ENCODE peak calls at places on chromosomes 7 and 10, in eight cellular contexts. K is activated CD8-positive, alpha-beta memory T cell treated with anti-CD3 and anti-CD28 coated beads for 48 hours; R is activated naive CD4-positive, alpha-beta T cell; A is CD4-positive, alpha-beta T cell; M is stimulated activated CD8-positive, alpha-beta memory T cell treated with anti-CD3 and anti-CD28 coated beads, Interleukin-12 subunit alpha, Interleukin-12 subunit beta, amount 100 ng/mL, for 1 hour; H is activated T-cell treated with anti-CD3 and anti-CD28 coated beads, Interleukin-2, amount 50 U/mL, for 72 hours; G is OCI-LY7; I is nucleus accumbens. P is an unnamed sample.

GRCh38 chr7:5545529-5545928 is 121.9 kb upstream of the TNRC18 start:
- DNase-seq in I (no peak), G (no peak), M (no peak), K (no peak), A (no peak), H (no peak), R (no peak), P (no peak)

GRCh38 chr10:79202188-79203013 is 133.6 kb downstream of the ZMIZ1 start:
- DNase-seq in M (no peak), R (no peak), I (no peak), G (peak; percentile 71), A (no peak), K (no peak), H (peak; percentile 52), P (no peak)

GRCh38 chr7:91636129-91636724 is 244.3 kb downstream of the MTERF1 start:
- DNase-seq in K (no peak), A (no peak), H (peak; percentile 1), M (no peak), I (no peak), R (no peak), G (peak; percentile 21), P (no peak)

GRCh38 chr10:129305046-129305445 is 162.0 kb upstream of the MGMT start:
- DNase-seq in I (no peak), M (no peak), K (no peak), A (no peak), H (no peak), G (no peak), R (no peak), P (no peak)

GRCh38 chr7:104923010-104923421 is 91.0 kb upstream of the KMT2E start:
- DNase-seq in K (no peak), I (no peak), G (peak; percentile 92), R (peak; percentile 18), H (peak; percentile 86), A (peak; percentile 48), M (peak; percentile 58), P (no peak)

GRCh38 chr7:151795168-151795754 is 81.7 kb downstream of the PRKAG2 start:
- DNase-seq in G (no peak), R (no peak), A (no peak), K (peak; percentile 73), H (peak; percentile 86), I (no peak), M (no peak), P (no peak)

GRCh38 chr7:50022991-50023390 is 70.1 kb downstream of the ZPBP start:
- DNase-seq in R (no peak), K (no peak), A (no peak), M (no peak), H (no peak), I (no peak), G (no peak), P (no peak)

GRCh38 chr7:11373546-11374142 is 400.0 kb downstream of the PHF14 start:
- DNase-seq in I (no peak), M (no peak), G (peak; percentile 16), R (no peak), H (no peak), A (no peak), K (no peak), P (no peak)

GRCh38 chr7:5452470-5452899 is 28.9 kb upstream of the TNRC18 start:
- DNase-seq in H (no peak), R (no peak), M (no peak), K (no peak), A (no peak), I (no peak), G (no peak), P (no peak)

GRCh38 chr10:71677261-71677660 is 42.3 kb downstream of the C10orf105 start:
- DNase-seq in A (no peak), R (no peak), K (no peak), H (no peak), G (no peak), M (no peak), I (no peak), P (no peak)

GRCh38 chr10:67665491-67665890 is 30.5 kb downstream of the CTNNA3 start:
- DNase-seq in I (peak; percentile 38), G (peak; percentile 27), K (no peak), A (no peak), M (no peak), R (no peak), H (no peak), P (no peak)

GRCh38 chr10:77983384-77984341 is 45.7 kb downstream of the POLR3A start:
- DNase-seq in G (no peak), A (no peak), R (no peak), I (no peak), K (no peak), H (no peak), M (no peak), P (no peak)

GRCh38 chr7:79317728-79318127 is 135.7 kb downstream of the MAGI2 start:
- DNase-seq in G (no peak), M (no peak), H (no peak), I (no peak), A (no peak), R (no peak), K (no peak), P (peak; percentile 40)

GRCh38 chr7:41711283-41712064 is 8.6 kb upstream of the INHBA start:
- DNase-seq in R (no peak), I (no peak), K (no peak), A (no peak), H (no peak), G (peak; percentile 12), M (no peak), P (no peak)

GRCh38 chr10:60978287-60979115 is 34.5 kb upstream of the RHOBTB1 start:
- DNase-seq in R (no peak), M (no peak), G (no peak), I (no peak), K (no peak), A (no peak), H (no peak), P (no peak)

GRCh38 chr10:126130291-126130710 is 233.9 kb downstream of the FANK1 start:
- DNase-seq in M (no peak), K (no peak), H (no peak), R (no peak), G (no peak), A (no peak), I (no peak), P (no peak)

GRCh38 chr10:86284355-86285105 is 82.1 kb downstream of the GRID1 start:
- DNase-seq in K (no peak), R (no peak), A (no peak), M (no peak), H (no peak), G (no peak), I (no peak), P (peak; percentile 21)

GRCh38 chr10:89047397-89047796 is 56.8 kb downstream of the FAS start:
- DNase-seq in M (no peak), G (no peak), H (no peak), R (no peak), I (no peak), A (no peak), K (no peak), P (no peak)

GRCh38 chr10:99834410-99834809 is 52.0 kb downstream of the ABCC2 start:
- DNase-seq in H (peak; percentile 18), M (no peak), K (no peak), G (no peak), R (no peak), A (no peak), I (no peak), P (peak; percentile 68)

GRCh38 chr7:66173856-66174255 is 31.3 kb upstream of the TPST1 start:
- DNase-seq in M (no peak), G (no peak), H (no peak), I (no peak), K (no peak), A (no peak), R (no peak), P (no peak)

GRCh38 chr7:149854611-149855367 is 16.6 kb downstream of the ZNF862 start:
- DNase-seq in K (no peak), G (peak; percentile 26), I (no peak), M (no peak), H (no peak), A (peak; percentile 31), R (no peak), P (no peak)

GRCh38 chr10:63935705-63936104 is 414.5 kb downstream of the REEP3 start:
- DNase-seq in M (no peak), K (no peak), I (no peak), A (no peak), R (no peak), G (peak; percentile 13), H (no peak), P (no peak)

GRCh38 chr10:78543749-78544446 is 510.2 kb downstream of the RPS24 start:
- DNase-seq in M (no peak), K (no peak), A (no peak), R (no peak), G (no peak), I (peak; percentile 16), H (no peak), P (no peak)

GRCh38 chr10:810351-810846 is 120.9 kb upstream of the DIP2C start:
- DNase-seq in A (no peak), I (no peak), K (no peak), R (no peak), H (no peak), G (peak; percentile 50), M (no peak), P (no peak)

GRCh38 chr7:70238171-70238575 is 639.9 kb downstream of the AUTS2 start:
- DNase-seq in I (no peak), K (no peak), R (no peak), M (no peak), G (peak; percentile 79), H (no peak), A (no peak), P (no peak)

GRCh38 chr7:2511769-2512168 is 7.8 kb upstream of the LFNG start:
- DNase-seq in R (no peak), H (no peak), G (no peak), M (no peak), I (no peak), K (no peak), A (no peak), P (no peak)

GRCh38 chr7:4931932-4932331 is 27.1 kb downstream of the MMD2 start:
- DNase-seq in A (no peak), I (peak; percentile 81), H (no peak), R (no peak), G (no peak), K (no peak), M (no peak), P (no peak)

GRCh38 chr7:26090927-26091519 is 61.0 kb upstream of the NFE2L3 start:
- DNase-seq in H (no peak), K (no peak), A (no peak), R (no peak), M (no peak), G (peak; percentile 76), I (no peak), P (no peak)

GRCh38 chr10:122521011-122521410 is 39.5 kb upstream of the DMBT1 start:
- DNase-seq in G (no peak), R (no peak), K (no peak), H (no peak), A (no peak), I (no peak), M (no peak), P (no peak)

GRCh38 chr7:106765727-106766355 is 99.2 kb upstream of the PIK3CG start:
- DNase-seq in A (no peak), G (no peak), H (no peak), R (no peak), I (no peak), K (no peak), M (no peak), P (no peak)

GRCh38 chr7:158239290-158239981 is 348.2 kb downstream of the PTPRN2 start:
- DNase-seq in G (no peak), K (no peak), H (no peak), I (no peak), M (no peak), R (no peak), A (no peak), P (no peak)

P was measured in RWPE2.